ENCODE peak calls at places on chromosomes 5 and 9, in ten cellular contexts. Q is stimulated activated CD4-positive, alpha-beta T cell treated with anti-CD3 and anti-CD28 coated beads, Interleukin-1b, Interleukin-23, amount 100 ng/mL, for 24 hours; H is kidney tubule cell; F is AG08395; Y is neural crest cell; W is EL; X is HTR-8/SVneo; T is Right ventricle myocardium inferior; O is GM10248; R is choroid plexus epithelial cell. A is an unnamed sample.
A peak's percentile ranks its signal among the peaks of the same experiment; 100 is the strongest.

GRCh38 chr5:63959177-63959982 is 2.9 kb downstream of the HTR1A start:
- DNase-seq in W (no peak), H (peak; percentile 35), Y (peak; percentile 35), O (peak; percentile 5), T (no peak), X (no peak), R (no peak), F (no peak), Q (no peak), A (no peak)

GRCh38 chr5:68456756-68457217 is 241.2 kb downstream of the PIK3R1 start:
- DNase-seq in Q (no peak), O (no peak), X (peak; percentile 35), H (peak; percentile 98), T (no peak), Y (no peak), R (peak; percentile 54), W (peak; percentile 83), F (peak; percentile 54), A (peak; percentile 36)

GRCh38 chr5:181241393-181241975 is 2.2 kb downstream of the RACK1 start:
- DNase-seq in X (no peak), O (no peak), W (peak; percentile 87), H (peak; percentile 87), R (peak; percentile 91), Q (no peak), T (no peak), F (peak; percentile 75), Y (no peak), A (peak; percentile 75)

GRCh38 chr9:112751059-112751795 is 667 bp downstream of the SNX30 start:
- DNase-seq in X (peak; percentile 57), O (peak; percentile 63), Q (no peak), T (peak; percentile 75), Y (peak; percentile 54), H (peak; percentile 89), F (peak; percentile 53), W (peak; percentile 81), R (peak; percentile 92), A (peak; percentile 82)

GRCh38 chr9:8783999-8784398 is 984.4 kb upstream of the DMAC1 start:
- DNase-seq in H (no peak), W (no peak), X (no peak), T (no peak), O (no peak), R (no peak), Y (no peak), Q (no peak), F (no peak), A (no peak)

GRCh38 chr5:69364414-69364813 is 4.9 kb downstream of the AK6 start:
- DNase-seq in H (no peak), X (peak; percentile 11), W (no peak), Q (no peak), Y (no peak), R (peak; percentile 54), F (peak; percentile 4), O (peak; percentile 26), T (no peak), A (peak; percentile 19)

GRCh38 chr9:73270967-73271722 is 119.5 kb downstream of the ANXA1 start:
- DNase-seq in X (peak; percentile 22), Q (no peak), H (peak; percentile 83), R (peak; percentile 97), W (peak; percentile 79), F (peak; percentile 54), O (no peak), Y (no peak), T (no peak), A (peak; percentile 9)

GRCh38 chr5:387491-388265 is 55.3 kb upstream of the EXOC3 start:
- DNase-seq in Q (no peak), X (no peak), R (no peak), H (no peak), O (no peak), T (peak; percentile 9), W (no peak), F (no peak), Y (no peak), A (no peak)

GRCh38 chr5:51380603-51381207 is 2.5 kb upstream of the ISL1 start:
- DNase-seq in Y (no peak), X (no peak), T (no peak), O (no peak), R (peak; percentile 37), H (peak; percentile 43), W (peak; percentile 11), F (no peak), Q (no peak), A (peak; percentile 37)

GRCh38 chr5:110854200-110854599 is 115.4 kb downstream of the SLC25A46 start:
- DNase-seq in T (no peak), Y (no peak), Q (no peak), X (no peak), F (no peak), R (peak; percentile 22), O (no peak), W (no peak), H (no peak), A (no peak)

GRCh38 chr9:88641471-88642240 is 106.7 kb downstream of the NXNL2 start:
- DNase-seq in T (no peak), F (peak; percentile 57), Y (no peak), Q (no peak), R (no peak), W (peak; percentile 20), O (no peak), X (no peak), H (no peak), A (no peak)

GRCh38 chr5:53069626-53070025 is 39.9 kb downstream of the MOCS2 start:
- DNase-seq in R (peak; percentile 96), X (no peak), Q (peak; percentile 38), H (peak; percentile 71), W (peak; percentile 58), F (peak; percentile 36), Y (no peak), T (no peak), O (no peak), A (peak; percentile 15)

GRCh38 chr9:109968702-109969450 is 188.9 kb downstream of the PALM2AKAP2 start:
- DNase-seq in Q (no peak), H (peak; percentile 15), X (peak; percentile 29), Y (no peak), F (no peak), T (no peak), R (peak; percentile 75), W (peak; percentile 23), O (no peak), A (no peak)

GRCh38 chr5:172906436-172906835 is 52.8 kb upstream of the RPL26L1 start:
- DNase-seq in R (peak; percentile 91), H (no peak), O (peak; percentile 73), Q (no peak), F (peak; percentile 25), X (no peak), T (no peak), Y (no peak), W (peak; percentile 68), A (peak; percentile 25)

GRCh38 chr9:36325081-36325828 is 67.0 kb upstream of the GNE start:
- DNase-seq in R (no peak), F (no peak), X (no peak), T (peak; percentile 75), Y (no peak), W (no peak), Q (no peak), O (no peak), H (no peak), A (no peak)

GRCh38 chr5:15943487-15943886 is 236.1 kb downstream of the MARCHF11 start:
- DNase-seq in Y (no peak), X (no peak), F (peak; percentile 52), T (no peak), W (peak; percentile 71), O (no peak), Q (no peak), H (no peak), R (peak; percentile 57), A (peak; percentile 45)

GRCh38 chr9:96080364-96080763 is 204.9 kb downstream of the ERCC6L2 start:
- DNase-seq in Q (no peak), Y (no peak), H (peak; percentile 97), R (no peak), W (no peak), T (no peak), F (no peak), O (no peak), X (peak; percentile 47), A (no peak)

GRCh38 chr9:38287420-38287985 is 105.0 kb upstream of the ALDH1B1 start:
- DNase-seq in Y (no peak), R (no peak), O (no peak), Q (no peak), F (no peak), X (no peak), W (no peak), H (peak; percentile 68), T (no peak), A (no peak)

GRCh38 chr5:61082516-61083280 is 79.6 kb downstream of the SMIM15 start:
- DNase-seq in Q (no peak), H (no peak), O (no peak), X (no peak), Y (no peak), R (peak; percentile 26), F (no peak), T (no peak), W (peak; percentile 43), A (no peak)

GRCh38 chr5:56769875-56770604 is 45.3 kb upstream of the MAP3K1 start:
- DNase-seq in X (no peak), O (no peak), H (no peak), Q (no peak), R (no peak), W (no peak), Y (no peak), T (no peak), F (no peak), A (no peak)

GRCh38 chr5:40871177-40871576 is 30.0 kb downstream of the CARD6 start:
- DNase-seq in F (no peak), X (no peak), Y (no peak), H (peak; percentile 32), O (no peak), W (peak; percentile 13), T (no peak), R (peak; percentile 18), Q (no peak), A (no peak)

GRCh38 chr5:171989276-171989675 is 17.2 kb downstream of the FBXW11 start:
- DNase-seq in Q (no peak), F (no peak), X (no peak), R (no peak), O (peak; percentile 41), W (no peak), T (no peak), Y (no peak), H (peak; percentile 77), A (no peak)

GRCh38 chr5:31083364-31083763 is 110.1 kb upstream of the CDH6 start:
- DNase-seq in O (no peak), F (no peak), X (no peak), Y (no peak), H (no peak), Q (no peak), R (no peak), T (no peak), W (no peak), A (no peak)